ENCODE peak calls at places on chromosomes 12 and 14, in four cellular contexts. One of them, this sample, is unnamed.

GRCh38 chr12:58496411-58496810 is 423.9 kb downstream of the LRIG3 start:
- DNase-seq in left lung: no peak
- DNase-seq in IMR-90: peak; percentile 30
- DNase-seq in EL: peak; percentile 64
- DNase-seq in this sample: no peak

GRCh38 chr12:111733340-111733739 is 33.4 kb upstream of the ALDH2 start:
- DNase-seq in left lung: no peak
- DNase-seq in IMR-90: no peak
- DNase-seq in EL: no peak
- DNase-seq in this sample: no peak

GRCh38 chr14:105945891-105946290 is 419.5 kb downstream of the TMEM121 start:
- DNase-seq in left lung: no peak
- DNase-seq in IMR-90: no peak
- DNase-seq in EL: no peak
- DNase-seq in this sample: no peak

GRCh38 chr12:59084758-59085383 is 164.6 kb upstream of the LRIG3 start:
- DNase-seq in left lung: no peak
- DNase-seq in IMR-90: peak; percentile 65
- DNase-seq in EL: peak; percentile 40
- DNase-seq in this sample: no peak

GRCh38 chr14:70754989-70755388 is 54.3 kb downstream of the MAP3K9 start:
- DNase-seq in left lung: peak; percentile 77
- DNase-seq in IMR-90: no peak
- DNase-seq in EL: peak; percentile 49
- DNase-seq in this sample: peak; percentile 84

GRCh38 chr12:3230758-3231375 is 153.7 kb downstream of the TSPAN9 start:
- DNase-seq in left lung: no peak
- DNase-seq in IMR-90: no peak
- DNase-seq in EL: no peak
- DNase-seq in this sample: no peak

GRCh38 chr14:68820119-68820518 is 27.3 kb upstream of the ZFP36L1 start:
- DNase-seq in left lung: no peak
- DNase-seq in IMR-90: no peak
- DNase-seq in EL: no peak
- DNase-seq in this sample: no peak

GRCh38 chr12:114403044-114403689 is 2.8 kb downstream of the TBX5 start:
- DNase-seq in left lung: no peak
- DNase-seq in IMR-90: peak; percentile 69
- DNase-seq in EL: peak; percentile 79
- DNase-seq in this sample: no peak

GRCh38 chr12:51318846-51319570 is 5.0 kb downstream of the BIN2 start:
- DNase-seq in left lung: peak; percentile 54
- DNase-seq in IMR-90: no peak
- DNase-seq in EL: no peak
- DNase-seq in this sample: no peak

GRCh38 chr14:45891417-45892080 is 638.5 kb upstream of the MIS18BP1 start:
- DNase-seq in left lung: peak; percentile 33
- DNase-seq in IMR-90: no peak
- DNase-seq in EL: no peak
- DNase-seq in this sample: peak; percentile 1

GRCh38 chr12:45978108-45978507 is 12.3 kb downstream of the SCAF11 start:
- DNase-seq in left lung: no peak
- DNase-seq in IMR-90: no peak
- DNase-seq in EL: no peak
- DNase-seq in this sample: no peak

GRCh38 chr12:33041562-33041961 is 145.0 kb upstream of the PKP2 start:
- DNase-seq in left lung: no peak
- DNase-seq in IMR-90: no peak
- DNase-seq in EL: no peak
- DNase-seq in this sample: no peak

GRCh38 chr14:93136009-93136408 is 20.3 kb upstream of the ITPK1 start:
- DNase-seq in left lung: no peak
- DNase-seq in IMR-90: no peak
- DNase-seq in EL: no peak
- DNase-seq in this sample: no peak

GRCh38 chr12:69906411-69907216 is 81.6 kb downstream of the MYRFL start:
- DNase-seq in left lung: no peak
- DNase-seq in IMR-90: no peak
- DNase-seq in EL: no peak
- DNase-seq in this sample: no peak

GRCh38 chr14:56949828-56950227 is 139.5 kb upstream of the OTX2 start:
- DNase-seq in left lung: no peak
- DNase-seq in IMR-90: no peak
- DNase-seq in EL: peak; percentile 1
- DNase-seq in this sample: no peak

GRCh38 chr12:6701078-6701768 is 608 bp upstream of the PIANP start:
- DNase-seq in left lung: no peak
- DNase-seq in IMR-90: no peak
- DNase-seq in EL: peak; percentile 41
- DNase-seq in this sample: no peak

GRCh38 chr14:77158175-77158908 is 16.8 kb upstream of the ZDHHC22 start:
- DNase-seq in left lung: no peak
- DNase-seq in IMR-90: peak; percentile 71
- DNase-seq in EL: peak; percentile 65
- DNase-seq in this sample: peak; percentile 62

GRCh38 chr14:74035556-74035955 is 16.4 kb downstream of the BBOF1 start:
- DNase-seq in left lung: no peak
- DNase-seq in IMR-90: peak; percentile 80
- DNase-seq in EL: peak; percentile 69
- DNase-seq in this sample: no peak

GRCh38 chr12:101019667-101020066 is 190.4 kb downstream of the SLC5A8 start:
- DNase-seq in left lung: no peak
- DNase-seq in IMR-90: no peak
- DNase-seq in EL: no peak
- DNase-seq in this sample: peak; percentile 34

GRCh38 chr12:47717046-47717442 is 8.2 kb downstream of the ENDOU start:
- DNase-seq in left lung: no peak
- DNase-seq in IMR-90: no peak
- DNase-seq in EL: no peak
- DNase-seq in this sample: no peak

GRCh38 chr14:70096866-70097265 is 91.9 kb downstream of the SLC8A3 start:
- DNase-seq in left lung: no peak
- DNase-seq in IMR-90: peak; percentile 14
- DNase-seq in EL: peak; percentile 13
- DNase-seq in this sample: peak; percentile 16

GRCh38 chr12:71684081-71684480 is 1.8 kb upstream of the TMEM19 start:
- DNase-seq in left lung: no peak
- DNase-seq in IMR-90: no peak
- DNase-seq in EL: no peak
- DNase-seq in this sample: no peak

GRCh38 chr14:41785696-41786095 is 179.0 kb downstream of the LRFN5 start:
- DNase-seq in left lung: no peak
- DNase-seq in IMR-90: no peak
- DNase-seq in EL: no peak
- DNase-seq in this sample: no peak

GRCh38 chr14:103537175-103537990 is 8.4 kb downstream of the TRMT61A start:
- DNase-seq in left lung: no peak
- DNase-seq in IMR-90: peak; percentile 55
- DNase-seq in EL: peak; percentile 51
- DNase-seq in this sample: no peak

GRCh38 chr12:3200032-3200617 is 122.9 kb downstream of the TSPAN9 start:
- DNase-seq in left lung: no peak
- DNase-seq in IMR-90: peak; percentile 65
- DNase-seq in EL: peak; percentile 50
- DNase-seq in this sample: no peak

GRCh38 chr14:69047255-69047654 is 68.2 kb upstream of the ACTN1 start:
- DNase-seq in left lung: no peak
- DNase-seq in IMR-90: no peak
- DNase-seq in EL: no peak
- DNase-seq in this sample: no peak

GRCh38 chr12:102171951-102172350 is 25.7 kb downstream of the PMCH start:
- DNase-seq in left lung: no peak
- DNase-seq in IMR-90: peak; percentile 9
- DNase-seq in EL: peak; percentile 29
- DNase-seq in this sample: no peak

GRCh38 chr12:31317471-31318397 is 8.2 kb downstream of the SINHCAF start:
- DNase-seq in left lung: no peak
- DNase-seq in IMR-90: no peak
- DNase-seq in EL: peak; percentile 16
- DNase-seq in this sample: no peak

GRCh38 chr12:26939192-26939832 is 1.0 kb downstream of the FGFR1OP2 start:
- DNase-seq in left lung: no peak
- DNase-seq in IMR-90: peak; percentile 31
- DNase-seq in EL: peak; percentile 6
- DNase-seq in this sample: no peak

GRCh38 chr12:49260165-49260564 is 4.7 kb upstream of the TUBA1C start:
- DNase-seq in left lung: no peak
- DNase-seq in IMR-90: peak; percentile 72
- DNase-seq in EL: peak; percentile 41
- DNase-seq in this sample: no peak

This sample was measured in RWPE1.